ENCODE peak calls at places on chromosomes 12 and 14, in six cellular contexts. One of them, this sample, is unnamed.
A peak's percentile ranks its signal among the peaks of the same experiment; 100 is the strongest.

GRCh38 chr12:81974762-81975161 is 215.6 kb upstream of the PPFIA2 start:
- DNase-seq in transverse colon: no peak
- DNase-seq in Peyer's patch: no peak
- DNase-seq in PC-3: no peak
- DNase-seq in left ventricle myocardium inferior: no peak
- DNase-seq in cardiac muscle cell: no peak
- DNase-seq in this sample: no peak

GRCh38 chr12:13164271-13164670 is 32.3 kb upstream of the EMP1 start:
- DNase-seq in transverse colon: no peak
- DNase-seq in Peyer's patch: no peak
- DNase-seq in PC-3: no peak
- DNase-seq in left ventricle myocardium inferior: no peak
- DNase-seq in cardiac muscle cell: no peak
- DNase-seq in this sample: no peak

GRCh38 chr14:67533754-67534085 is 630 bp downstream of the PLEKHH1 start:
- DNase-seq in transverse colon: peak; percentile 36
- DNase-seq in Peyer's patch: no peak
- DNase-seq in PC-3: peak; percentile 32
- DNase-seq in left ventricle myocardium inferior: no peak
- DNase-seq in cardiac muscle cell: no peak
- DNase-seq in this sample: no peak

GRCh38 chr12:14167005-14167628 is 185.7 kb upstream of the GRIN2B start:
- DNase-seq in transverse colon: peak; percentile 46
- DNase-seq in Peyer's patch: peak; percentile 37
- DNase-seq in PC-3: peak; percentile 73
- DNase-seq in left ventricle myocardium inferior: no peak
- DNase-seq in cardiac muscle cell: peak; percentile 64
- DNase-seq in this sample: no peak

GRCh38 chr14:88242426-88242825 is 80.6 kb downstream of the KCNK10 start:
- DNase-seq in transverse colon: no peak
- DNase-seq in Peyer's patch: no peak
- DNase-seq in PC-3: no peak
- DNase-seq in left ventricle myocardium inferior: no peak
- DNase-seq in cardiac muscle cell: no peak
- DNase-seq in this sample: no peak

GRCh38 chr14:72600551-72601330 is 293.2 kb downstream of the DPF3 start:
- DNase-seq in transverse colon: no peak
- DNase-seq in Peyer's patch: no peak
- DNase-seq in PC-3: no peak
- DNase-seq in left ventricle myocardium inferior: no peak
- DNase-seq in cardiac muscle cell: no peak
- DNase-seq in this sample: peak; percentile 68

GRCh38 chr12:20018406-20018805 is 349.9 kb upstream of the PDE3A start:
- DNase-seq in transverse colon: peak; percentile 28
- DNase-seq in Peyer's patch: no peak
- DNase-seq in PC-3: no peak
- DNase-seq in left ventricle myocardium inferior: no peak
- DNase-seq in cardiac muscle cell: no peak
- DNase-seq in this sample: no peak

GRCh38 chr12:50661300-50662120 is 102.4 kb upstream of the ATF1 start:
- DNase-seq in transverse colon: no peak
- DNase-seq in Peyer's patch: no peak
- DNase-seq in PC-3: no peak
- DNase-seq in left ventricle myocardium inferior: no peak
- DNase-seq in cardiac muscle cell: no peak
- DNase-seq in this sample: no peak

GRCh38 chr12:27552886-27553560 is 29.0 kb downstream of the PPFIBP1 start:
- DNase-seq in transverse colon: no peak
- DNase-seq in Peyer's patch: no peak
- DNase-seq in PC-3: no peak
- DNase-seq in left ventricle myocardium inferior: no peak
- DNase-seq in cardiac muscle cell: no peak
- DNase-seq in this sample: no peak

GRCh38 chr14:94622653-94623421 is 10.6 kb downstream of the SERPINA3 start:
- DNase-seq in transverse colon: no peak
- DNase-seq in Peyer's patch: no peak
- DNase-seq in PC-3: no peak
- DNase-seq in left ventricle myocardium inferior: no peak
- DNase-seq in cardiac muscle cell: no peak
- DNase-seq in this sample: no peak

GRCh38 chr12:84689638-84690037 is 223.0 kb downstream of the SLC6A15 start:
- DNase-seq in transverse colon: no peak
- DNase-seq in Peyer's patch: no peak
- DNase-seq in PC-3: no peak
- DNase-seq in left ventricle myocardium inferior: no peak
- DNase-seq in cardiac muscle cell: no peak
- DNase-seq in this sample: no peak

GRCh38 chr12:49369723-49370145 is 2.5 kb downstream of the SPATS2 start:
- DNase-seq in transverse colon: peak; percentile 63
- DNase-seq in Peyer's patch: peak; percentile 52
- DNase-seq in PC-3: peak; percentile 61
- DNase-seq in left ventricle myocardium inferior: peak; percentile 25
- DNase-seq in cardiac muscle cell: peak; percentile 69
- DNase-seq in this sample: peak; percentile 60

GRCh38 chr12:29082522-29082921 is 66.6 kb upstream of the FAR2 start:
- DNase-seq in transverse colon: no peak
- DNase-seq in Peyer's patch: no peak
- DNase-seq in PC-3: no peak
- DNase-seq in left ventricle myocardium inferior: no peak
- DNase-seq in cardiac muscle cell: no peak
- DNase-seq in this sample: no peak

GRCh38 chr12:14884458-14884878 is 1.2 kb downstream of the MGP start:
- DNase-seq in transverse colon: peak; percentile 83
- DNase-seq in Peyer's patch: peak; percentile 85
- DNase-seq in PC-3: peak; percentile 67
- DNase-seq in left ventricle myocardium inferior: peak; percentile 83
- DNase-seq in cardiac muscle cell: peak; percentile 91
- DNase-seq in this sample: peak; percentile 93

GRCh38 chr12:2345902-2346301 is 293.1 kb downstream of the CACNA1C start:
- DNase-seq in transverse colon: no peak
- DNase-seq in Peyer's patch: no peak
- DNase-seq in PC-3: no peak
- DNase-seq in left ventricle myocardium inferior: no peak
- DNase-seq in cardiac muscle cell: no peak
- DNase-seq in this sample: no peak

GRCh38 chr12:30064906-30065305 is 281.2 kb upstream of the TMTC1 start:
- DNase-seq in transverse colon: no peak
- DNase-seq in Peyer's patch: no peak
- DNase-seq in PC-3: no peak
- DNase-seq in left ventricle myocardium inferior: no peak
- DNase-seq in cardiac muscle cell: no peak
- DNase-seq in this sample: no peak

GRCh38 chr14:105145381-105146180 is 23.0 kb downstream of the JAG2 start:
- DNase-seq in transverse colon: no peak
- DNase-seq in Peyer's patch: no peak
- DNase-seq in PC-3: no peak
- DNase-seq in left ventricle myocardium inferior: no peak
- DNase-seq in cardiac muscle cell: no peak
- DNase-seq in this sample: peak; percentile 51

GRCh38 chr14:52926994-52927393 is 23.9 kb downstream of the FERMT2 start:
- DNase-seq in transverse colon: no peak
- DNase-seq in Peyer's patch: no peak
- DNase-seq in PC-3: peak; percentile 58
- DNase-seq in left ventricle myocardium inferior: no peak
- DNase-seq in cardiac muscle cell: peak; percentile 55
- DNase-seq in this sample: no peak

GRCh38 chr12:86050010-86050409 is 175.9 kb downstream of the NTS start:
- DNase-seq in transverse colon: no peak
- DNase-seq in Peyer's patch: no peak
- DNase-seq in PC-3: no peak
- DNase-seq in left ventricle myocardium inferior: no peak
- DNase-seq in cardiac muscle cell: no peak
- DNase-seq in this sample: no peak

GRCh38 chr12:13964666-13965065 is 16.7 kb downstream of the GRIN2B start:
- DNase-seq in transverse colon: no peak
- DNase-seq in Peyer's patch: no peak
- DNase-seq in PC-3: no peak
- DNase-seq in left ventricle myocardium inferior: no peak
- DNase-seq in cardiac muscle cell: no peak
- DNase-seq in this sample: no peak

GRCh38 chr14:39731912-39732311 is 299.7 kb upstream of the FBXO33 start:
- DNase-seq in transverse colon: no peak
- DNase-seq in Peyer's patch: no peak
- DNase-seq in PC-3: peak; percentile 21
- DNase-seq in left ventricle myocardium inferior: no peak
- DNase-seq in cardiac muscle cell: no peak
- DNase-seq in this sample: no peak

GRCh38 chr14:50862171-50862570 is 9.7 kb upstream of the ABHD12B start:
- DNase-seq in transverse colon: no peak
- DNase-seq in Peyer's patch: no peak
- DNase-seq in PC-3: no peak
- DNase-seq in left ventricle myocardium inferior: no peak
- DNase-seq in cardiac muscle cell: peak; percentile 74
- DNase-seq in this sample: no peak
- H3K4me1 ChIP-seq in transverse colon: peaks cover 10% of the 10 kb centered on the region
- H3K4me1 ChIP-seq in Peyer's patch: no peaks in the 10 kb centered on the region
- H3K4me1 ChIP-seq in PC-3: peaks cover 13% of the 10 kb centered on the region
- H3K4me1 ChIP-seq in left ventricle myocardium inferior: peaks cover 12% of the 10 kb centered on the region
- H3K4me1 ChIP-seq in cardiac muscle cell: peaks cover 41% of the 10 kb centered on the region
- H3K4me1 ChIP-seq in this sample: no peaks in the 10 kb centered on the region

DNA sequence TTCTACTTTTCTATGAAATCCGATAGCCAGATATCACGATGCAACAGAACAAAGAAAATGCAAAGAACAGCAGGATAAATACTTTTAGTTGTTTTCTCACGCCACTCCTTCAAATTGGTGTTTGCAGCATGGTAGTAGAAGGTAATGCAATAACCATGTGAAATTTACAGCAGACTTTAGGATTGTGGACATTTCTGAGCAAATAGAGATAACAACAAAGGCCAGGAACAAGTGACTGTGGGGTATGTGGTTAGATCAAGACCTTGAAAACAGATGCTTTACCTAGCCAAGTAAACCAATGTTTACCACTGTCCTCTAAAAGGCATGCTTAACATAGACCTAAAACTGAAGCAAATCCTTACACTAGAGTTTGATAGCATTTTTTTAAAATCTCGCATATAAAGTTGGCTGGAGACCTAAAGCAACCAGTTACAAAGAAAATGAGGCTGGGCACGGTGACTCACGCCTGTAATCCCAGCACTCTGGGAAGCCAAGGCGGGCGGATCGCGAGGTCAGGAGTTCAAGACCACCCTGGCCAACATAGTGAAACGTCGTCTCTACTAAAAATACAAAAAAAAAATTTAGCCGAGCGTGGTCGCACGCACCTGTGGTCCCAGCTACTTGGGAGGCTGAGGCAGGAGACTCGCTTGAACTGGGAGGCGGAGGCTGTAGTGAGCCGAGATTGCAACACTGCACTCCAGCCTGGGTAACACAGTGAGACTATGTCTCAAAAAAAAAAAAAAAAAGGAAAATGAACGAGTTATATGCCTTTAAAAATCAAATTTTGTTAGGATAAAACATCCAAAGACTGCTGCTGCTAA is 123.2 kb upstream of the FOXN3 start:
- DNase-seq in transverse colon: no peak
- DNase-seq in Peyer's patch: no peak
- DNase-seq in PC-3: peak; percentile 32
- DNase-seq in left ventricle myocardium inferior: no peak
- DNase-seq in cardiac muscle cell: peak; percentile 31
- DNase-seq in this sample: no peak
- H3K27ac ChIP-seq in transverse colon: no peak overlapping the region
- H3K27ac ChIP-seq in Peyer's patch: no peak overlapping the region
- H3K27ac ChIP-seq in PC-3: peak overlapping the region; percentile 58
- H3K27ac ChIP-seq in left ventricle myocardium inferior: no peak overlapping the region
- H3K27ac ChIP-seq in cardiac muscle cell: no peak overlapping the region
- H3K27ac ChIP-seq in this sample: no peak overlapping the region

GRCh38 chr12:108611884-108612415 is 14.1 kb upstream of the TMEM119 start:
- DNase-seq in transverse colon: no peak
- DNase-seq in Peyer's patch: peak; percentile 61
- DNase-seq in PC-3: peak; percentile 88
- DNase-seq in left ventricle myocardium inferior: no peak
- DNase-seq in cardiac muscle cell: peak; percentile 64
- DNase-seq in this sample: no peak

GRCh38 chr12:108610336-108610815 is 12.5 kb upstream of the TMEM119 start:
- DNase-seq in transverse colon: no peak
- DNase-seq in Peyer's patch: no peak
- DNase-seq in PC-3: no peak
- DNase-seq in left ventricle myocardium inferior: no peak
- DNase-seq in cardiac muscle cell: no peak
- DNase-seq in this sample: peak; percentile 16

GRCh38 chr12:108609535-108610335 is 11.9 kb upstream of the TMEM119 start:
- DNase-seq in transverse colon: peak; percentile 67
- DNase-seq in Peyer's patch: peak; percentile 22
- DNase-seq in PC-3: no peak
- DNase-seq in left ventricle myocardium inferior: peak; percentile 81
- DNase-seq in cardiac muscle cell: peak; percentile 90
- DNase-seq in this sample: peak; percentile 77

GRCh38 chr12:108612788-108613282 is 15.0 kb upstream of the TMEM119 start:
- DNase-seq in transverse colon: no peak
- DNase-seq in Peyer's patch: no peak
- DNase-seq in PC-3: no peak
- DNase-seq in left ventricle myocardium inferior: no peak
- DNase-seq in cardiac muscle cell: no peak
- DNase-seq in this sample: no peak

DNA sequence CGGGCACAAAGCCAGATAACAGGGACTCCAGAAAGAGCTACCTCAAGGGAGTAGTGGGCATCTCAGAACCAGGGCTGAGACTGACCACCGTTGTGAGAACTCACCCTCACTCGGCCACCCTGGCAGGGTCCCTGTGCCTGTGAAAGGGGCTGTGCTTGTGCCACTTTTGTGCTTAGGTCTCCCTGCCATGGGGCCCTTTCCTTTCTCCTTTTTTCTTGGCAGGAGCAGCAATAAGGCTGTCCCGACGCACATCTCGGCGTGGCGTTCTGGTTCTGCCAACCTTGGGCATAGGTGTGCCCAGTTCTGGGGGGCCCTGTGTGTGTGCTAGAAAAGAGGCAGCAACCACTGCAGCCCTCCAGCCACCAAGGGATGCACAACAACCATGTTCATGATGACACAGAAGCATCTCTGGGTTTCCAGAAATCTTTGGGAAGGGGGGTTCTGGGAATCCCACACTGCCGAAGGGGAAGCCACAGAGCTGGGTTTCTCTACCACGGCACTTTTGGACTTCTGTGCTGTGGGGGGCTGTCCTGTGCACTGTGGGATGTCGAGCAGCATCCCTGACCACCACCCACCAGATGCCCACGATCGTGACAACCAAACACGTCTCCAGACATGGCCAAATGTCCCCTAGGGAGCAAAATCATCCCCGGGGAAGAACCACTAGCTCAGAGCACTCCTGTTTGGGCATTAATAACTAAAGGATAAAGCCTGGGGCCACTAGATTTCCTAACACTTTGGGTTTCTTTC is 13.1 kb upstream of the TMEM119 start:
- DNase-seq in transverse colon: no peak
- DNase-seq in Peyer's patch: no peak
- DNase-seq in PC-3: no peak
- DNase-seq in left ventricle myocardium inferior: no peak
- DNase-seq in cardiac muscle cell: no peak
- DNase-seq in this sample: no peak
- H3K4me1 ChIP-seq in transverse colon: peaks cover 4% of the 10 kb centered on the region
- H3K4me1 ChIP-seq in Peyer's patch: no peaks in the 10 kb centered on the region
- H3K4me1 ChIP-seq in PC-3: peaks cover 16% of the 10 kb centered on the region
- H3K4me1 ChIP-seq in left ventricle myocardium inferior: peaks cover 17% of the 10 kb centered on the region
- H3K4me1 ChIP-seq in cardiac muscle cell: peaks cover 8% of the 10 kb centered on the region
- H3K4me1 ChIP-seq in this sample: no peaks in the 10 kb centered on the region

DNA sequence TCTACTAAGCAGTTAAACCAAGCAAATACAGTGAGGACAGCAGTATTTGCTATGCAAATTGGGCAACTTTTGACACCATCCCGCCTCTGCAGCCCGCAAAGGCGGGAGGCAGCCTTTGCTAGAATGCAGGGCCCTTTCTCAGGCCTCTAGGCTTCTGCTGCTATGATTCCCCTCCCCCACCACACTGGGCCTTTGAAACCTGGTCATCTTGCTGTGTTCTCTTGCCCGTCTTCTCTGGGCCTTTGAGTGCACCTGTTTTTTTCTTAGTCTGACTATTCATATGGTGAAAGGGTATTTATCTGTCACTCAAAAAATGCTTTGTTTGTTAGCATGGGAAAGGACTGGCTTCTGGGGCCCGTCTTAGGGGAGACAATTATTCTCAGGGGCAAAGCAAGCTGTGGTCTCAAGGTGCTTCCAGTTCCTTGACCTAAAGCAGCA is 108.1 kb downstream of the MYRFL start:
- DNase-seq in transverse colon: no peak
- DNase-seq in Peyer's patch: no peak
- DNase-seq in PC-3: no peak
- DNase-seq in left ventricle myocardium inferior: no peak
- DNase-seq in cardiac muscle cell: no peak
- DNase-seq in this sample: no peak
- H3K27ac ChIP-seq in transverse colon: no peak overlapping the region
- H3K27ac ChIP-seq in Peyer's patch: no peak overlapping the region
- H3K27ac ChIP-seq in PC-3: no peak overlapping the region
- H3K27ac ChIP-seq in left ventricle myocardium inferior: no peak overlapping the region
- H3K27ac ChIP-seq in cardiac muscle cell: no peak overlapping the region
- H3K27ac ChIP-seq in this sample: no peak overlapping the region